ENCODE peak calls at places on chromosomes 5 and 9, in eight cellular contexts. G is right cardiac atrium; N is pancreas; H is mammary epithelial cell; S is CD8-positive, alpha-beta T cell; Z is neural progenitor cell; J is naive thymus-derived CD4-positive, alpha-beta T cell; W is GM23248. E is an unnamed sample. For H3K27me3 and H3K4me1, the result is how much of the 10 kb centered on the place peaks cover.

GRCh38 chr9:78131969-78132687 is 100.5 kb upstream of the GNAQ start:
- DNase-seq in G (no peak), N (no peak), H (peak), S (no peak), Z (no peak), J (no peak), W (peak), E (no peak)

GRCh38 chr5:36090033-36090432 is 23.4 kb upstream of the UGT3A2 start:
- DNase-seq in G (no peak), N (no peak), H (peak), S (no peak), Z (peak), J (no peak), W (peak), E (no peak)

GRCh38 chr5:101278011-101278687 is 375.1 kb upstream of the ST8SIA4 start:
- DNase-seq in G (no peak), N (no peak), H (peak), S (no peak), Z (no peak), J (no peak), W (peak), E (no peak)

GRCh38 chr9:70901741-70902140 is 219.7 kb downstream of the TRPM3 start:
- DNase-seq in G (no peak), N (no peak), H (no peak), S (no peak), Z (no peak), J (no peak), W (no peak), E (no peak)

GRCh38 chr9:28365020-28365640 is 791.8 kb upstream of the C9orf72 start:
- DNase-seq in G (no peak), N (no peak), H (peak), S (no peak), Z (peak), J (no peak), W (peak), E (no peak)

GRCh38 chr5:171630047-171630669 is 155.5 kb upstream of the SMIM23 start:
- DNase-seq in G (peak), N (peak), H (peak), S (no peak), Z (peak), J (no peak), W (peak), E (no peak)

GRCh38 chr5:177388521-177389052 is 4.4 kb downstream of the SLC34A1 start:
- DNase-seq in G (no peak), N (no peak), H (peak), S (no peak), Z (no peak), J (no peak), W (no peak), E (no peak)

GRCh38 chr5:9544502-9545300 is 1.2 kb downstream of the SEMA5A start:
- DNase-seq in G (peak), N (peak), H (peak), S (peak), Z (peak), J (no peak), W (peak), E (peak)

GRCh38 chr9:123614503-123615258 is 258.7 kb downstream of the CRB2 start:
- DNase-seq in G (no peak), N (no peak), H (no peak), S (no peak), Z (no peak), J (no peak), W (no peak), E (no peak)

GRCh38 chr9:19181556-19181955 is 48.9 kb upstream of the DENND4C start:
- DNase-seq in G (no peak), N (no peak), H (no peak), S (no peak), Z (no peak), J (no peak), W (no peak), E (no peak)

GRCh38 chr5:31459594-31459993 is 72.3 kb downstream of the DROSHA start:
- DNase-seq in G (no peak), N (no peak), H (no peak), S (no peak), Z (no peak), J (no peak), W (peak), E (no peak)

GRCh38 chr5:68419637-68420452 is 204.3 kb downstream of the PIK3R1 start:
- DNase-seq in G (no peak), N (peak), H (no peak), S (no peak), Z (peak), J (no peak), W (peak), E (no peak)

GRCh38 chr5:12668564-12668963 is 764.3 kb upstream of the CTNND2 start:
- DNase-seq in G (no peak), N (no peak), H (no peak), S (no peak), Z (peak), J (no peak), W (no peak), E (no peak)

GRCh38 chr5:164475339-164475977 is 970.0 kb downstream of the MAT2B start:
- DNase-seq in G (no peak), N (no peak), H (peak), S (no peak), Z (peak), J (no peak), W (peak), E (no peak)

GRCh38 chr5:173473293-173473692 is 143.2 kb downstream of the BOD1 start:
- DNase-seq in G (no peak), N (no peak), H (no peak), S (no peak), Z (no peak), J (no peak), W (peak), E (no peak)

GRCh38 chr9:127915801-127916664 is 808 bp downstream of the ST6GALNAC4 start:
- DNase-seq in G (no peak), N (no peak), H (no peak), S (no peak), Z (no peak), J (no peak), W (peak), E (no peak)

GRCh38 chr9:137320555-137321384 is 18.7 kb upstream of the NRARP start:
- DNase-seq in G (peak), N (no peak), H (no peak), S (peak), Z (no peak), J (peak), W (no peak), E (no peak)

GRCh38 chr9:137318565-137318964 is 16.5 kb upstream of the NRARP start:
- DNase-seq in G (peak), N (no peak), H (no peak), S (no peak), Z (no peak), J (no peak), W (no peak), E (no peak)

GRCh38 chr9:137318976-137319375 is 16.9 kb upstream of the NRARP start:
- DNase-seq in G (peak), N (peak), H (no peak), S (no peak), Z (peak), J (no peak), W (no peak), E (no peak)

GRCh38 chr9:137319434-137319975 is 17.4 kb upstream of the NRARP start:
- DNase-seq in G (no peak), N (no peak), H (no peak), S (no peak), Z (no peak), J (no peak), W (no peak), E (no peak)

GRCh38 chr9:137319976-137320551 is 18.0 kb upstream of the NRARP start:
- DNase-seq in G (peak), N (no peak), H (no peak), S (no peak), Z (no peak), J (no peak), W (no peak), E (no peak)
- H3K4me3 ChIP-seq in G (no peak), N (no peak), H (no peak), S (no peak), Z (no peak), J (no peak), W (no peak), E (no peak)

GRCh38 chr5:55520117-55520829 is 14.5 kb downstream of the PLPP1 start:
- DNase-seq in G (no peak), N (no peak), H (no peak), S (no peak), Z (no peak), J (no peak), W (no peak), E (no peak)
- H3K27me3 ChIP-seq in G (under half), N (under half), H (under half), S (under half), Z (under half), J (under half), W (under half), E (under half)

GRCh38 chr9:89718176-89718575 is 113.4 kb downstream of the GADD45G start:
- DNase-seq in G (no peak), N (no peak), H (peak), S (no peak), Z (no peak), J (no peak), W (no peak), E (no peak)

GRCh38 chr9:89715318-89715858 is 110.6 kb downstream of the GADD45G start:
- DNase-seq in G (no peak), N (no peak), H (no peak), S (no peak), Z (no peak), J (no peak), W (no peak), E (no peak)

GRCh38 chr9:89714316-89714715 is 109.5 kb downstream of the GADD45G start:
- DNase-seq in G (no peak), N (no peak), H (peak), S (no peak), Z (no peak), J (no peak), W (no peak), E (no peak)

GRCh38 chr9:89718635-89719034 is 113.8 kb downstream of the GADD45G start:
- DNase-seq in G (no peak), N (no peak), H (no peak), S (no peak), Z (no peak), J (no peak), W (no peak), E (no peak)

GRCh38 chr9:89716559-89716958 is 111.7 kb downstream of the GADD45G start:
- DNase-seq in G (no peak), N (no peak), H (no peak), S (no peak), Z (no peak), J (no peak), W (no peak), E (no peak)
- H3K4me1 ChIP-seq in G (under half), N (under half), H (under half), S (under half), Z (under half), J (under half), W (under half), E (under half)

GRCh38 chr9:115116620-115117284 is 1.2 kb downstream of the TNC start:
- DNase-seq in G (no peak), N (no peak), H (peak), S (no peak), Z (no peak), J (no peak), W (no peak), E (no peak)

GRCh38 chr9:115121140-115121710 is 3.3 kb upstream of the TNC start:
- DNase-seq in G (no peak), N (no peak), H (peak), S (no peak), Z (no peak), J (no peak), W (peak), E (no peak)

GRCh38 chr9:115117999-115118470 is at the start of gene TNC:
- DNase-seq in G (peak), N (peak), H (peak), S (no peak), Z (peak), J (no peak), W (peak), E (no peak)

GRCh38 chr9:115115924-115116323 is 2.0 kb downstream of the TNC start:
- DNase-seq in G (no peak), N (no peak), H (peak), S (no peak), Z (no peak), J (no peak), W (peak), E (no peak)

GRCh38 chr9:115118471-115119156 is 657 bp upstream of the TNC start:
- DNase-seq in G (peak), N (peak), H (peak), S (no peak), Z (peak), J (no peak), W (peak), E (no peak)
- H3K4me3 ChIP-seq in G (peak), N (peak), H (peak), S (no peak), Z (peak), J (no peak), W (peak), E (no peak)

DNA sequence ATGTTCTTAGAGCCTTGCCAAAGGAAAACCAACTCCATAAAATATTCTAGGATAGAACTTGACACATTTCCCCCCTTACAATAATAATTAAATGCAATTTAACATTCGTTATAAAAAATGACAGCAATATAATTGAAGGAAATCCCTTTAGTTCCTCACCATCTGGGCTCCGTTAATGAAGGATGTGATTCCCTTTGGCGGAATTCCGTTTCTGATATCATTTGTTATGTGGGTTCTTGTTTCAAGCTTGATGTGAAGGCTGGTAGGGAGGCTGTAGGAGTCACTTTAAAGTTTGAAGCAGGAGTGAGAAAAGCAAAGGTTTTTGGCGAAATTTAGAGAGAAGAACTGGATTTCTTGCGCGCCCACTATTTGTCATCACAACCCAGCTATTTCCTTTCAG is 4.0 kb downstream of the RGS7BP start:
- DNase-seq in G (no peak), N (no peak), H (no peak), S (no peak), Z (no peak), J (no peak), W (no peak), E (no peak)
- H3K27me3 ChIP-seq in G (under half), N (under half), H (under half), S (under half), Z (half or more), J (under half), W (half or more), E (under half)

DNA sequence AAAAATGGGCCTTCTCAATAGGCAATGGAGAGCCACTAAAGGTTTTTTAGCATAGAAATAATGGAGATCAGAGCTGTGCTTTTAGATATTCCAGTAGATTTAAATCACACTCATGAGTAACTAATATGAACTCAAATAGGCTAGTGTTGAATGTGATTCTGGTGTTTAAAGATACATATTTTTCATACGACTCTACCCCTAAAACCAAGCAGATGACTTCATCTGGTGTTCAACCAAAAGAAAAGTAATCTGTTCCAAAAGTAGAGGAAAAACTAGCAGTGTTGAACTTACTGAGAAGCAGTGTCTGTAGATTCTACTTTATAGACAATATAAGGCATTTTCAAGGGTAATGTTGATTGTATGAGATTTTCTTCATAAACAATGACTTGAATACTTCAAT is 138.1 kb downstream of the TSSK1B start:
- DNase-seq in G (no peak), N (no peak), H (no peak), S (no peak), Z (no peak), J (no peak), W (peak), E (no peak)
- H3K4me1 ChIP-seq in G (under half), N (under half), H (under half), S (under half), Z (under half), J (under half), W (under half), E (under half)

DNA sequence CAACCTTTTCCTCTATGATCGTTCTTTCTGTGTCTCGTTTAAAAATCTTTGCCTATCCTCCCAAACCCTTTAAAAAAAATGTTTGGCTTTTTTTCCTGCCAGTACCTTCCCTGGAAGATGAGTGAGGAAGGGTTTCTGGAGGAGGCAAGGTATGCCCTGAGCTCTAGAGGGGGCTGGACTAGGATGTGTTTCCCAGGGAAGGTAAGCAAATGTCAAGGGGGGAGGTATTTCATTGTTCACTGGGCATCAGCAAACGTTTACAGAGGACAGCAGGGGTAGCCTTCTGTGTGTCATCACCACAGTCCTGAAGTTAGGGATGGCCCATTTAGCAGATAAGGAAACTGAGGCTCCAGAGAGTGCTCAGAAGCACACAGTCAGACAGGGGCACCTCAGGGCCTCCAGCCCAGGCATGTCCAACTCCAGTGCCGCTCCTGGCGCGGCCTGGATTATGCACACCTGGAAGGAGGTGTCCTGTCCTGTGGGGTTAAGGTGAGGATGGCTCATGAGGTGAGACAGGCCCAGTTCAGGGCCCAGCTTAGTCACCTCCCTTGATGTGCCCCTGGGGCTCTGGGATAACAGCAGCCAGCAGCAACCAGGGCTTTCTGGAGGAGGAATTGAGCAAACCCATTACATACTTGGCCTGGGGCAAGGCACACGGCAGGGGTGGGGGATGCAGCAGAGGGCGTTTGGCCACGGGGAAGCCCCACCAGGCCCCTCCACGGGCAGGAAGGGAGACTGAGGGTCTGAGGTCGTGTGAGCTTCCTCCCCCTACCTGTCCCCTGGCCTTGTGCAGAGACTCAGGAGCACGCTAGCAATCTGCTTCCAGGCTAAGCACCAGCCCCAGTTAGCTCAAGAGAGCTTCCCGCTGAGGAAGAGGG is 100.3 kb upstream of the LMX1B start:
- DNase-seq in G (no peak), N (no peak), H (peak), S (no peak), Z (no peak), J (no peak), W (no peak), E (no peak)
- H3K4me3 ChIP-seq in G (no peak), N (no peak), H (no peak), S (no peak), Z (peak), J (no peak), W (no peak), E (no peak)

GRCh38 chr9:37039065-37039464 is 5.0 kb upstream of the PAX5 start:
- DNase-seq in G (no peak), N (no peak), H (no peak), S (no peak), Z (no peak), J (no peak), W (no peak), E (no peak)

GRCh38 chr9:37037744-37038640 is 3.9 kb upstream of the PAX5 start:
- DNase-seq in G (no peak), N (peak), H (no peak), S (no peak), Z (peak), J (no peak), W (peak), E (no peak)

GRCh38 chr9:37037137-37037743 is 3.2 kb upstream of the PAX5 start:
- DNase-seq in G (no peak), N (peak), H (no peak), S (no peak), Z (peak), J (peak), W (no peak), E (no peak)

GRCh38 chr9:37042421-37042820 is 8.4 kb upstream of the PAX5 start:
- DNase-seq in G (no peak), N (no peak), H (no peak), S (no peak), Z (no peak), J (no peak), W (no peak), E (no peak)

DNA sequence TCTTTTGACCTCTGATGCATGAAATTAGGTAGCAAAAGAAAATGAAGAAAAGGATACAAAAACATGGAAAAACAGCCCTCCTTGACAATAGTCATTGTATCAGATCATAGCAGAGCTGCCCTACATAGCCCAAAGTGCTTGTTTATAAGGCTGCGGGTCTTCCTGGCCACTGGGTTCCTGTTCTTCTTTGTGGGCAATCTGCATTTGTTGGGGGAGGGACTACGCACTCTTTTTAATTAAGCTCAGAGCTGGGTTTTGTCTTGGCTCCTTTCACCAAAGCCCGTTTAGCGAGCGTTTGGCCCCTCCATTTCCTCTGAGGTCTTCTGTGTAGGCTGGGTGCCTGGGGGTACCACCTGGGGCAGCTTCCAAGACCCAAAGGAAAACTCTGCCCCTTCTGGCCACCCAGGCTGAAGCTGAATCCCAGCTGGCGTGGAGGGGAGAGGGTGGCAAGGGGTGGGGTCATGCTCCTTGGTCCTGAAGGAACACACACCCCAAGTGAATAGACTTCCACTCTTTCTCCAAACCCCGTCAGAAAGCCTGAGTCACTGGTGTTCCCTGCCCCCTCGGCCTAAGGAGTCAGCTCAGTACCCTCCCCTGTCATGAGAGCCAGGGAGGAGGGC is 6.5 kb upstream of the PAX5 start:
- DNase-seq in G (no peak), N (no peak), H (no peak), S (no peak), Z (peak), J (no peak), W (no peak), E (no peak)
- H3K27me3 ChIP-seq in G (under half), N (under half), H (under half), S (under half), Z (half or more), J (under half), W (half or more), E (under half)

GRCh38 chr9:37623267-37623666 is 27.5 kb upstream of the FRMPD1 start:
- DNase-seq in G (no peak), N (no peak), H (no peak), S (no peak), Z (no peak), J (no peak), W (no peak), E (no peak)
- H3K4me1 ChIP-seq in G (under half), N (under half), H (under half), S (under half), Z (under half), J (under half), W (under half), E (under half)